ENCODE peak calls at places on chromosome 21, in eight cellular contexts. G, M, Y, N, L, H, Z and J are unnamed samples. For H3K9me3, the result is how much of the 10 kb centered on the place peaks cover.

GRCh38 chr21:43740497-43741156 is 21.7 kb downstream of the PDXK start:
- DNase-seq in G (no peak), M (peak), Y (no peak), N (no peak), L (peak), H (peak), Z (peak), J (no peak)

GRCh38 chr21:36145259-36145658 is 10.4 kb downstream of the CBR3 start:
- DNase-seq in G (no peak), M (no peak), Y (no peak), N (no peak), L (no peak), H (no peak), Z (no peak), J (no peak)

GRCh38 chr21:36757246-36757645 is 58.3 kb downstream of the SIM2 start:
- DNase-seq in G (no peak), M (no peak), Y (no peak), N (no peak), L (no peak), H (no peak), Z (no peak), J (no peak)

GRCh38 chr21:19507682-19508260 is 1104.2 kb upstream of the TMPRSS15 start:
- DNase-seq in G (no peak), M (no peak), Y (no peak), N (no peak), L (no peak), H (no peak), Z (no peak), J (no peak)

GRCh38 chr21:15638856-15639549 is 90.8 kb upstream of the USP25 start:
- DNase-seq in G (no peak), M (peak), Y (no peak), N (no peak), L (peak), H (no peak), Z (no peak), J (no peak)

GRCh38 chr21:17612023-17612564 is 607 bp downstream of the BTG3 start:
- DNase-seq in G (peak), M (peak), Y (peak), N (peak), L (peak), H (peak), Z (no peak), J (peak)

GRCh38 chr21:28454978-28455600 is 537.6 kb downstream of the LTN1 start:
- DNase-seq in G (no peak), M (no peak), Y (no peak), N (no peak), L (no peak), H (no peak), Z (no peak), J (no peak)

GRCh38 chr21:31346256-31346821 is 2.3 kb upstream of the TIAM1 start:
- DNase-seq in G (no peak), M (no peak), Y (no peak), N (no peak), L (no peak), H (no peak), Z (no peak), J (no peak)

GRCh38 chr21:38471766-38472165 is 26.5 kb downstream of the ERG start:
- DNase-seq in G (no peak), M (no peak), Y (no peak), N (no peak), L (no peak), H (no peak), Z (no peak), J (no peak)
- H3K27ac ChIP-seq in G (no peak), M (peak), Y (peak), N (no peak), L (no peak), H (no peak), Z (no peak), J (no peak)

DNA sequence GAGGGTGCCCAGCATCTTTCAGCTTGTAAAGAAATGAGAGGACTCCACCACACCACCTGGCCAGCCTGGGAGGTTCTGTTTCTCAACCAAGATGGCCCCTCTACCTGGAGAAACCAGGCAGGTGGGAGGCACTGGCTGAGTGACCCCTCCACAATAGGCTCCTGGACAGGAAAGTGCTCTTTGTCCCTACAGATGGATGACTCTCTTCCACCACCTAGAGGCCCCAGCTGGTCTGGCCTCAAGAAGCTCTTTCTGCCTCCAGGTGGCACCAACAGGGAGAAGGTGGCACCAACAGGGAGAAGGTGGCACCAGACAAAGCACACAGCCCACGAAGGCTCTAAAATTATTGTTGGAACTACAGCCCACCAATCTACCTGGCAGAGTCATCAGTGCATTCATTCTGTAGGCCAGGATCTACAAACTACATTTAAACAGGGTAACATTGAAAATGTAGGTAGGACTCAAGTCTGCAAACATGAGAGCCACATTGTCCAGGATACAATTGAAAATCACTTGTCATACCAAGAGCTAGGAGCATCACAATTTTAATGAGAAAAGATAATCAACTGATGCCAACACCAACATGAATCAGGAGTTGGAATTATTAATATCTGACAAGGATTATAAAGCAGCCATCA is 14.4 kb downstream of the TMPRSS3 start:
- DNase-seq in G (peak), M (no peak), Y (no peak), N (no peak), L (peak), H (peak), Z (peak), J (peak)
- TF ChIP-seq CTCF in G (peak), M (peak), Y (peak), N (no peak), L (peak), H (peak), Z (peak), J (peak)

GRCh38 chr21:21247441-21247840 is 249.2 kb downstream of the NCAM2 start:
- DNase-seq in G (no peak), M (no peak), Y (no peak), N (no peak), L (no peak), H (no peak), Z (no peak), J (no peak)
- H3K9me3 ChIP-seq in G (under half), M (under half), Y (under half), N (under half), L (under half), H (under half), Z (under half), J (under half)

DNA sequence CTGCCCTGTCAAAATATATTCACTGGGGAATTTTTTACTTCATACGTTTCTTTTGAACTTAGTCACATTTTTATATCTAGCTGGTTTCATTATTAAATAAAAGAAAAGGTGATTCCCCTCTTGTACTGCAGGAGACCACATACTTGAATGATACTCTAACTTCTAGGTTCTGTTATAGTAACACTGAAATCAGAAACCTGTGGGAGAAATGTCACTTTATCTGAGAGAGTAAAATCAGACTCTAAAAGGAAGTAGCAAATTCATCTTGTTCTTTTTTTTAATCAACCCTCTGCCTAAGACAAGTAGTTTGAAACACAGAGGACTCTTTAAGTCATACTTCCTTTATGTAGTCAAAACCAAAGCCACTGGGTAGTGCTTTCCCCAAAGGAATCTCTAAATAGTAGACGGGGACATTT is 34.4 kb downstream of the MRPL39 start:
- DNase-seq in G (no peak), M (no peak), Y (no peak), N (no peak), L (no peak), H (no peak), Z (no peak), J (no peak)
- H3K27ac ChIP-seq in G (peak), M (no peak), Y (no peak), N (no peak), L (peak), H (peak), Z (no peak), J (peak)

GRCh38 chr21:32359719-32360260 is 33.0 kb downstream of the URB1 start:
- DNase-seq in G (no peak), M (no peak), Y (no peak), N (peak), L (peak), H (no peak), Z (peak), J (no peak)
- TF ChIP-seq CTCF in G (no peak), M (no peak), Y (peak), N (peak), L (no peak), H (no peak), Z (no peak), J (no peak)

GRCh38 chr21:33370292-33370691 is 32.9 kb upstream of the IFNGR2 start:
- DNase-seq in G (no peak), M (no peak), Y (no peak), N (no peak), L (no peak), H (peak), Z (no peak), J (no peak)
- H3K9me3 ChIP-seq in G (under half), M (under half), Y (under half), N (under half), L (under half), H (under half), Z (under half), J (under half)

DNA sequence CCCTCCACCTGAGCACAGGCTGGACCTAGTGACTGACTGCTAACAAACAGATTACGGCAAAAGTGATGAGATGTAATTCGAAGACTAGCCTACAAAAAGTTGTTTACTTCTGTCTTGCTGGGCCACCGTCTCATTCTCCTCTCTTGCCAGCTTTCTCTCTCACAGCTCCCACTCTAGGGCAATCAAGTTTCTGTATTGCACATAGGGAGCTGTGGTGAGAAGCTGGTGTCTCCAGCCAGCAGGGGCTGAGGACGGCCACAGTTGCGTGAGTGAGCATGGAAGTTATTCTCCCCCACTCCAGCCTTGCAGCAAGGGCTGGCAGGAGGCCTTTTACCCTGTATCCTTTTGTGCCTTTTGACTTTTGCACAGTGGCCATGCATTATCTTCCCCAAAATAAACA is 8.6 kb upstream of the COL6A2 start:
- DNase-seq in G (no peak), M (no peak), Y (no peak), N (no peak), L (no peak), H (no peak), Z (no peak), J (no peak)
- H3K27ac ChIP-seq in G (no peak), M (no peak), Y (no peak), N (no peak), L (no peak), H (no peak), Z (no peak), J (no peak)